ENCODE peak calls at places on chromosomes 3 and 15, in five cellular contexts. K is adrenal gland, W is sigmoid colon, M is type B pancreatic cell, H is fibroblast of villous mesenchyme. C is an unnamed sample.

GRCh38 chr3:146469206-146470017 is at the start of gene PLSCR2:
- DNase-seq in K (peak), W (peak), M (no peak), H (no peak), C (peak)

GRCh38 chr3:101124125-101124524 is 130.9 kb upstream of the ABI3BP start:
- DNase-seq in K (no peak), W (no peak), M (no peak), H (no peak), C (no peak)

GRCh38 chr3:87270908-87271727 is 5.3 kb downstream of the POU1F1 start:
- DNase-seq in K (no peak), W (no peak), M (no peak), H (no peak), C (no peak)

GRCh38 chr3:128167973-128168674 is 14.8 kb downstream of the EEFSEC start:
- DNase-seq in K (no peak), W (no peak), M (no peak), H (no peak), C (no peak)

GRCh38 chr3:127669541-127670228 is 3.1 kb upstream of the ABTB1 start:
- DNase-seq in K (no peak), W (peak), M (no peak), H (no peak), C (no peak)

GRCh38 chr3:19149388-19149787 is 1.1 kb downstream of the KCNH8 start:
- DNase-seq in K (peak), W (no peak), M (no peak), H (peak), C (peak)

GRCh38 chr3:57060089-57060829 is at the start of gene SPATA12:
- DNase-seq in K (peak), W (peak), M (no peak), H (peak), C (peak)

GRCh38 chr3:141643391-141643790 is 94.7 kb upstream of the RNF7 start:
- DNase-seq in K (no peak), W (no peak), M (no peak), H (no peak), C (no peak)

GRCh38 chr3:150299221-150299620 is 108.9 kb upstream of the TSC22D2 start:
- DNase-seq in K (no peak), W (no peak), M (no peak), H (peak), C (no peak)

GRCh38 chr3:123167686-123168085 is 34.1 kb upstream of the SEC22A start:
- DNase-seq in K (no peak), W (no peak), M (no peak), H (no peak), C (no peak)

GRCh38 chr3:193231201-193231600 is 9.8 kb upstream of the PLAAT1 start:
- DNase-seq in K (no peak), W (no peak), M (no peak), H (no peak), C (no peak)

GRCh38 chr15:73965730-73966103 is 26.4 kb downstream of the STOML1 start:
- DNase-seq in K (no peak), W (no peak), M (no peak), H (peak), C (no peak)

GRCh38 chr15:84953136-84953535 is 28.5 kb upstream of the PDE8A start:
- DNase-seq in K (no peak), W (no peak), M (no peak), H (no peak), C (no peak)

GRCh38 chr3:12999147-13000140 is 73.8 kb downstream of the IQSEC1 start:
- DNase-seq in K (peak), W (peak), M (no peak), H (no peak), C (peak)

GRCh38 chr3:14725564-14726420 is 50.9 kb downstream of the C3orf20 start:
- DNase-seq in K (no peak), W (peak), M (no peak), H (peak), C (no peak)

GRCh38 chr3:194070220-194070633 is 65.7 kb upstream of the HES1 start:
- DNase-seq in K (no peak), W (no peak), M (no peak), H (no peak), C (no peak)

GRCh38 chr3:14227866-14228265 is 49.2 kb downstream of the LSM3 start:
- DNase-seq in K (no peak), W (no peak), M (no peak), H (peak), C (no peak)

GRCh38 chr3:47849186-47850061 is 46.5 kb downstream of the DHX30 start:
- DNase-seq in K (no peak), W (no peak), M (no peak), H (no peak), C (no peak)

GRCh38 chr3:52391096-52391495 is 53.8 kb downstream of the SEMA3G start:
- DNase-seq in K (no peak), W (no peak), M (no peak), H (no peak), C (no peak)

GRCh38 chr3:138497021-138497420 is 62.6 kb downstream of the ESYT3 start:
- DNase-seq in K (no peak), W (no peak), M (no peak), H (no peak), C (no peak)

GRCh38 chr3:14543446-14543845 is 3.3 kb upstream of the GRIP2 start:
- DNase-seq in K (no peak), W (no peak), M (no peak), H (no peak), C (no peak)

GRCh38 chr15:44317423-44317822 is 28.9 kb downstream of the GOLM2 start:
- DNase-seq in K (no peak), W (no peak), M (no peak), H (no peak), C (no peak)

GRCh38 chr3:135565481-135565880 is 400.0 kb upstream of the PPP2R3A start:
- DNase-seq in K (no peak), W (no peak), M (no peak), H (no peak), C (no peak)

GRCh38 chr3:54366839-54367238 is 244.5 kb downstream of the CACNA2D3 start:
- DNase-seq in K (no peak), W (no peak), M (no peak), H (no peak), C (no peak)

GRCh38 chr3:62095756-62096155 is 277.6 kb downstream of the FEZF2 start:
- DNase-seq in K (no peak), W (no peak), M (no peak), H (no peak), C (no peak)

GRCh38 chr15:77966540-77967290 is 110.8 kb downstream of the TBC1D2B start:
- DNase-seq in K (no peak), W (peak), M (peak), H (peak), C (peak)

GRCh38 chr3:136632625-136633081 is 119.5 kb downstream of the STAG1 start:
- DNase-seq in K (no peak), W (no peak), M (no peak), H (no peak), C (peak)

GRCh38 chr3:59559721-59560514 is 510.1 kb upstream of the CFAP20DC start:
- DNase-seq in K (no peak), W (no peak), M (no peak), H (peak), C (no peak)

GRCh38 chr3:59566481-59566975 is 516.7 kb upstream of the CFAP20DC start:
- DNase-seq in K (no peak), W (no peak), M (no peak), H (no peak), C (no peak)

GRCh38 chr3:59558906-59559720 is 509.3 kb upstream of the CFAP20DC start:
- DNase-seq in K (no peak), W (no peak), M (no peak), H (no peak), C (no peak)

GRCh38 chr3:59563966-59564365 is 514.1 kb upstream of the CFAP20DC start:
- DNase-seq in K (no peak), W (no peak), M (no peak), H (no peak), C (no peak)

GRCh38 chr3:59563072-59563605 is 513.3 kb upstream of the CFAP20DC start:
- DNase-seq in K (no peak), W (no peak), M (no peak), H (no peak), C (no peak)
- TF ChIP-seq CTCF in K (no peak), W (no peak), M (no peak), H (no peak), C (no peak)

DNA sequence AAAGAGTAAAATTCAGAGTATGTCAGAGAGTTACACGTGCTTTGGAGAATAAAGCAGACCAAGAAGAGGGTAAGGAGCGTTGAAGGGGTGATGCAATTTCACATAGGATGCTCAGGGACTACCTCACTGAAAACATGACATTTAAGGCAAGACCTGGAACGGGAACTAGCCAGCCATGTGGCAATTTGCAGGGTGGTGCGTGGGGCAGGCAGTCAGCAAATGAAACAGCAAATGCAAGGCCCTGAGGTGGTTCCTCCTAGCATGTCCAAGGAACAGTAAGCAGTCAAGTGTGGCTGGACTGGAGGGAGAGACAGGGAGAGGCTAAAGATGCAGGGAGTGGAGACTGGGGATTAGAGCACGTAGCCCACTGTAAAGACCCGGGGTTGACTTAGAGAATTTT is 146.1 kb upstream of the LPP start:
- DNase-seq in K (no peak), W (no peak), M (no peak), H (no peak), C (no peak)
- TF ChIP-seq CTCF in K (no peak), W (no peak), M (no peak), H (no peak), C (no peak)

DNA sequence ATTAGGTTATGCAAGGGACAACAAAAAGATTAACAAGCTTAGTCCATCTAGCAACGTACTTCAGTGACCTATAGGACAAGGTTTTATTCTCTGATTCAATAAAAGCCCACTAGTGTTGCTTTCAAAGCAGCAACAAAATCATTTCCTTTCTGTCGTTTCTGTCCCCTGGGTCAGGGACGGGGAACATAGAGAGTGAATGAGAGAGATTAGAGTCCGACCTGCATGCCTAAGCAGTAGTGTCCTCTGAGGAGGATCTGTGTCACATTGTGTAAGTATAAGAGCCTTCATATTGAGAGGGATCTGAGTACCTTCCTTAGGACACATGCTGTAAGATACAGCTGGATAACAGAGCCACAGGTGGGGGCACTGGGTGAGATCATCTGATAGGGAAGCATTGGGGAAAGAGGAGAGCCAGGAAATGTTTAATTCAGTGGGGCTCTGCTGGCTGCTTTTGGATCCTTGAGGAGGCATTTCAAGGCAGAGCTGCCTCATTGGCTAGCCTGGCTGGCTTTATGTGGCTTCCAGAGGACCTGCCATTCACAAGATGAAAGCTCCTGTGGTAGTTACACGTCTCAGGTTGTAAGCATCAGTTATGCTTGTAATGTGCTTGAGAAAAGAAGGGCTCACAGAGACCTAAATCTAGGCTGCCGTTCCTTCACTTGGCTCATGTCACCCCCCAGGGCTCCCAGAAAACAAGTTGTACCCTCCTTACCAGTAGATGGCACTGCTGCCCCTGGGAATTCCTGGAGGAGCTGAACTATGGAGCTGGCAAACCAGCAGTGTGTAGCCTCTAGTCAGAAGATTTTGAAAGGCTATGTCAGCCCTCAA is 2.7 kb downstream of the TMEM108 start:
- DNase-seq in K (peak), W (peak), M (peak), H (peak), C (peak)
- TF ChIP-seq CTCF in K (peak), W (peak), M (peak), H (peak), C (peak)

GRCh38 chr3:117439812-117440211 is 730.2 kb downstream of the TUSC7 start:
- DNase-seq in K (no peak), W (no peak), M (no peak), H (peak), C (peak)
- TF ChIP-seq CTCF in K (peak), W (no peak), M (peak), H (peak), C (peak)